ENCODE peak calls at places on chromosomes 3 and 15, in five cellular contexts. One of them, this sample, is unnamed. For H3K4me1, the result is how much of the 10 kb centered on the place peaks cover.

GRCh38 chr3:86104154-86104553 is 886.8 kb downstream of the VGLL3 start:
- DNase-seq in fibroblast of lung: no peak
- DNase-seq in stomach: no peak
- DNase-seq in CD8-positive, alpha-beta T cell: no peak
- DNase-seq in small intestine: no peak
- DNase-seq in this sample: no peak

GRCh38 chr15:63879211-63879610 is 45.5 kb upstream of the HERC1 start:
- DNase-seq in fibroblast of lung: no peak
- DNase-seq in stomach: no peak
- DNase-seq in CD8-positive, alpha-beta T cell: no peak
- DNase-seq in small intestine: no peak
- DNase-seq in this sample: no peak

GRCh38 chr3:178137206-178137605 is 399.0 kb upstream of the KCNMB2 start:
- DNase-seq in fibroblast of lung: no peak
- DNase-seq in stomach: no peak
- DNase-seq in CD8-positive, alpha-beta T cell: no peak
- DNase-seq in small intestine: no peak
- DNase-seq in this sample: no peak

GRCh38 chr3:8472549-8472948 is 29.1 kb upstream of the LMCD1 start:
- DNase-seq in fibroblast of lung: no peak
- DNase-seq in stomach: no peak
- DNase-seq in CD8-positive, alpha-beta T cell: no peak
- DNase-seq in small intestine: no peak
- DNase-seq in this sample: no peak

GRCh38 chr3:111582114-111582461 is 13.1 kb downstream of the ZBED2 start:
- DNase-seq in fibroblast of lung: peak
- DNase-seq in stomach: no peak
- DNase-seq in CD8-positive, alpha-beta T cell: no peak
- DNase-seq in small intestine: no peak
- DNase-seq in this sample: no peak

GRCh38 chr3:105364113-105364512 is 2.6 kb upstream of the ALCAM start:
- DNase-seq in fibroblast of lung: peak
- DNase-seq in stomach: no peak
- DNase-seq in CD8-positive, alpha-beta T cell: no peak
- DNase-seq in small intestine: no peak
- DNase-seq in this sample: no peak

GRCh38 chr3:186746008-186746407 is 28.8 kb downstream of the KNG1 start:
- DNase-seq in fibroblast of lung: peak
- DNase-seq in stomach: peak
- DNase-seq in CD8-positive, alpha-beta T cell: no peak
- DNase-seq in small intestine: peak
- DNase-seq in this sample: no peak

GRCh38 chr3:58358092-58358491 is 25.4 kb downstream of the PXK start:
- DNase-seq in fibroblast of lung: no peak
- DNase-seq in stomach: no peak
- DNase-seq in CD8-positive, alpha-beta T cell: no peak
- DNase-seq in small intestine: no peak
- DNase-seq in this sample: no peak

GRCh38 chr3:146019508-146019907 is 141.5 kb downstream of the PLOD2 start:
- DNase-seq in fibroblast of lung: no peak
- DNase-seq in stomach: no peak
- DNase-seq in CD8-positive, alpha-beta T cell: no peak
- DNase-seq in small intestine: no peak
- DNase-seq in this sample: no peak

GRCh38 chr3:59876533-59877062 is 826.8 kb upstream of the CFAP20DC start:
- DNase-seq in fibroblast of lung: no peak
- DNase-seq in stomach: no peak
- DNase-seq in CD8-positive, alpha-beta T cell: no peak
- DNase-seq in small intestine: no peak
- DNase-seq in this sample: no peak

GRCh38 chr3:133610031-133610430 is 36.5 kb downstream of the CDV3 start:
- DNase-seq in fibroblast of lung: peak
- DNase-seq in stomach: no peak
- DNase-seq in CD8-positive, alpha-beta T cell: no peak
- DNase-seq in small intestine: no peak
- DNase-seq in this sample: no peak

GRCh38 chr3:149016669-149017541 is 25.6 kb downstream of the GYG1 start:
- DNase-seq in fibroblast of lung: peak
- DNase-seq in stomach: no peak
- DNase-seq in CD8-positive, alpha-beta T cell: no peak
- DNase-seq in small intestine: no peak
- DNase-seq in this sample: no peak

GRCh38 chr15:101013151-101013550 is 94.0 kb downstream of the LRRK1 start:
- DNase-seq in fibroblast of lung: no peak
- DNase-seq in stomach: no peak
- DNase-seq in CD8-positive, alpha-beta T cell: no peak
- DNase-seq in small intestine: no peak
- DNase-seq in this sample: no peak

GRCh38 chr3:86175051-86175536 is 815.9 kb downstream of the VGLL3 start:
- DNase-seq in fibroblast of lung: peak
- DNase-seq in stomach: no peak
- DNase-seq in CD8-positive, alpha-beta T cell: no peak
- DNase-seq in small intestine: no peak
- DNase-seq in this sample: no peak

GRCh38 chr15:66821307-66821706 is 119.3 kb downstream of the SMAD6 start:
- DNase-seq in fibroblast of lung: no peak
- DNase-seq in stomach: no peak
- DNase-seq in CD8-positive, alpha-beta T cell: no peak
- DNase-seq in small intestine: no peak
- DNase-seq in this sample: no peak

GRCh38 chr3:60571511-60571910 is 679.7 kb downstream of the FHIT start:
- DNase-seq in fibroblast of lung: no peak
- DNase-seq in stomach: no peak
- DNase-seq in CD8-positive, alpha-beta T cell: no peak
- DNase-seq in small intestine: no peak
- DNase-seq in this sample: no peak

GRCh38 chr3:141368062-141368924 is at the start of gene ZBTB38:
- DNase-seq in fibroblast of lung: peak
- DNase-seq in stomach: peak
- DNase-seq in CD8-positive, alpha-beta T cell: no peak
- DNase-seq in small intestine: peak
- DNase-seq in this sample: no peak

GRCh38 chr15:94061041-94061440 is 170.3 kb upstream of the MCTP2 start:
- DNase-seq in fibroblast of lung: peak
- DNase-seq in stomach: no peak
- DNase-seq in CD8-positive, alpha-beta T cell: no peak
- DNase-seq in small intestine: no peak
- DNase-seq in this sample: no peak

GRCh38 chr3:62318752-62319569 is 54.4 kb downstream of the FEZF2 start:
- DNase-seq in fibroblast of lung: peak
- DNase-seq in stomach: peak
- DNase-seq in CD8-positive, alpha-beta T cell: peak
- DNase-seq in small intestine: peak
- DNase-seq in this sample: peak

GRCh38 chr3:43038010-43038409 is 58.9 kb downstream of the GASK1A start:
- DNase-seq in fibroblast of lung: no peak
- DNase-seq in stomach: no peak
- DNase-seq in CD8-positive, alpha-beta T cell: no peak
- DNase-seq in small intestine: no peak
- DNase-seq in this sample: no peak

GRCh38 chr3:97882975-97883598 is 61.3 kb downstream of the CRYBG3 start:
- DNase-seq in fibroblast of lung: peak
- DNase-seq in stomach: peak
- DNase-seq in CD8-positive, alpha-beta T cell: no peak
- DNase-seq in small intestine: peak
- DNase-seq in this sample: peak

GRCh38 chr15:46365612-46366011 is 730.8 kb downstream of the SQOR start:
- DNase-seq in fibroblast of lung: peak
- DNase-seq in stomach: no peak
- DNase-seq in CD8-positive, alpha-beta T cell: no peak
- DNase-seq in small intestine: no peak
- DNase-seq in this sample: no peak

GRCh38 chr3:164049836-164050235 is 1028.5 kb downstream of the SI start:
- DNase-seq in fibroblast of lung: no peak
- DNase-seq in stomach: no peak
- DNase-seq in CD8-positive, alpha-beta T cell: no peak
- DNase-seq in small intestine: no peak
- DNase-seq in this sample: no peak

GRCh38 chr3:45060165-45060897 is 34.2 kb downstream of the CLEC3B start:
- DNase-seq in fibroblast of lung: no peak
- DNase-seq in stomach: no peak
- DNase-seq in CD8-positive, alpha-beta T cell: no peak
- DNase-seq in small intestine: no peak
- DNase-seq in this sample: no peak

GRCh38 chr15:37981781-37982180 is 47.3 kb downstream of the TMCO5A start:
- DNase-seq in fibroblast of lung: peak
- DNase-seq in stomach: no peak
- DNase-seq in CD8-positive, alpha-beta T cell: no peak
- DNase-seq in small intestine: peak
- DNase-seq in this sample: no peak

GRCh38 chr3:153000325-153000724 is 161.7 kb upstream of the RAP2B start:
- DNase-seq in fibroblast of lung: no peak
- DNase-seq in stomach: no peak
- DNase-seq in CD8-positive, alpha-beta T cell: no peak
- DNase-seq in small intestine: peak
- DNase-seq in this sample: no peak

GRCh38 chr3:152998554-152998953 is 163.5 kb upstream of the RAP2B start:
- DNase-seq in fibroblast of lung: no peak
- DNase-seq in stomach: no peak
- DNase-seq in CD8-positive, alpha-beta T cell: no peak
- DNase-seq in small intestine: no peak
- DNase-seq in this sample: no peak

GRCh38 chr3:153001428-153001827 is 160.6 kb upstream of the RAP2B start:
- DNase-seq in fibroblast of lung: no peak
- DNase-seq in stomach: no peak
- DNase-seq in CD8-positive, alpha-beta T cell: no peak
- DNase-seq in small intestine: no peak
- DNase-seq in this sample: no peak

DNA sequence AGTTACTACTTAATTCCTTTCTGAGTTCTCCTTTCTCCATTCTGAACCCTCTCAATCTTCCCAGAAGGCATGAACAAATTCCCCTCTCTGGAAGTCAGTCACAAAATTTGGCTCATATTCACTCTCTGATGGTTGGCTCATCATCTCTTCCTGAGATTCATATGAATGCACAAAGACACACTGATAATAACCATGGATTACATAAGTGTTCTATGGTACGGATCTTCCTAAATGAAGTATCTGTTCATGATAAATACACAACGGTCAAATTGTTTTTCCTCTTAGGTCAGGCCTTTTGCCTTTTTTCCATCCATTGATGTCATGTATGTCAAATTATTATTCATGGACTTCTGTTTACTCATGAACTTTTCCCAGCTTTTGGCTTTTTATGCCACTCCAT is 162.6 kb downstream of the P2RY1 start:
- DNase-seq in fibroblast of lung: no peak
- DNase-seq in stomach: no peak
- DNase-seq in CD8-positive, alpha-beta T cell: no peak
- DNase-seq in small intestine: no peak
- DNase-seq in this sample: no peak
- H3K4me3 ChIP-seq in fibroblast of lung: no peak
- H3K4me3 ChIP-seq in stomach: no peak
- H3K4me3 ChIP-seq in CD8-positive, alpha-beta T cell: no peak
- H3K4me3 ChIP-seq in small intestine: no peak
- H3K4me3 ChIP-seq in this sample: no peak

GRCh38 chr3:124770341-124771082 is 40.3 kb downstream of the UMPS start:
- DNase-seq in fibroblast of lung: no peak
- DNase-seq in stomach: no peak
- DNase-seq in CD8-positive, alpha-beta T cell: no peak
- DNase-seq in small intestine: no peak
- DNase-seq in this sample: no peak
- H3K4me1 ChIP-seq in fibroblast of lung: under half
- H3K4me1 ChIP-seq in stomach: under half
- H3K4me1 ChIP-seq in CD8-positive, alpha-beta T cell: under half
- H3K4me1 ChIP-seq in small intestine: under half
- H3K4me1 ChIP-seq in this sample: under half

GRCh38 chr15:58701376-58701775 is 48.1 kb downstream of the ADAM10 start:
- DNase-seq in fibroblast of lung: no peak
- DNase-seq in stomach: no peak
- DNase-seq in CD8-positive, alpha-beta T cell: no peak
- DNase-seq in small intestine: no peak
- DNase-seq in this sample: no peak

GRCh38 chr15:58699769-58700168 is 49.7 kb downstream of the ADAM10 start:
- DNase-seq in fibroblast of lung: no peak
- DNase-seq in stomach: no peak
- DNase-seq in CD8-positive, alpha-beta T cell: no peak
- DNase-seq in small intestine: no peak
- DNase-seq in this sample: no peak

GRCh38 chr15:58697220-58697619 is 52.3 kb downstream of the ADAM10 start:
- DNase-seq in fibroblast of lung: no peak
- DNase-seq in stomach: no peak
- DNase-seq in CD8-positive, alpha-beta T cell: no peak
- DNase-seq in small intestine: no peak
- DNase-seq in this sample: no peak

GRCh38 chr15:58696740-58697139 is 52.8 kb downstream of the ADAM10 start:
- DNase-seq in fibroblast of lung: no peak
- DNase-seq in stomach: no peak
- DNase-seq in CD8-positive, alpha-beta T cell: no peak
- DNase-seq in small intestine: no peak
- DNase-seq in this sample: no peak

DNA sequence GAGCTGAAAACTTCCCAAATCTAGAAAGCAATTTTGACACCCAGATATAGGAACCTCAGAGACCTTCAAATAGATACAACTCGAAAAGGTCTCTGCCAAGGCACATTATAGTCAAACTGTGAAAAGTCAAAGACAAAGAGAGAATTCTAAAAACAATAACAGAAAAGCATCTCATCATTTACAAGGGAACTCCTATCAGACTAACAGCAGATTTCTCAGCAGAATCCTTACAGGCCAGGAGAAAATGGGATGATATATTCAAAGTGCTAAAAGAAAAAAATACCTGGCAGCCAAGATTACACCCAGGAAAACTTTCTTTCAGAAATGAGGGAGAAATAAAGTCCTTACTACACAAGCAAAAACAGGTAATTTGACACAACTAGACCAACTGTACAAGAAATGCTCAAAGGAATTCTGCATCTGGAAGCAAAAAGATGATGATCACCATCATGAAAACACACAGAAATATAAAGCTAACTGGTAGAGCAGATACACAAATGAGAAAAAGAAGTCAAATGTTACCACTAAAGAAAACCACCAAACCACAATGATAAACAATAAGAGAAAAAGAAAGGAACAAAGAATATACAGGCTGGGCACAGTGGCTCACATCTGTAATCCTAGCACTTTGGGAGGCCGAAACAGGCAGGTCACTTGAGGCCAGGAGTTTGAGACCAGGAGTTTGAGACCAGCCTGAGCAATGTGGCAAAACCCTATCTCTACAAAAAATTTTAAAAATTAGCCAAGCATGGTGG is 50.4 kb downstream of the ADAM10 start:
- DNase-seq in fibroblast of lung: peak
- DNase-seq in stomach: no peak
- DNase-seq in CD8-positive, alpha-beta T cell: no peak
- DNase-seq in small intestine: no peak
- DNase-seq in this sample: no peak
- H3K4me3 ChIP-seq in fibroblast of lung: no peak
- H3K4me3 ChIP-seq in stomach: no peak
- H3K4me3 ChIP-seq in CD8-positive, alpha-beta T cell: no peak
- H3K4me3 ChIP-seq in small intestine: no peak
- H3K4me3 ChIP-seq in this sample: no peak

DNA sequence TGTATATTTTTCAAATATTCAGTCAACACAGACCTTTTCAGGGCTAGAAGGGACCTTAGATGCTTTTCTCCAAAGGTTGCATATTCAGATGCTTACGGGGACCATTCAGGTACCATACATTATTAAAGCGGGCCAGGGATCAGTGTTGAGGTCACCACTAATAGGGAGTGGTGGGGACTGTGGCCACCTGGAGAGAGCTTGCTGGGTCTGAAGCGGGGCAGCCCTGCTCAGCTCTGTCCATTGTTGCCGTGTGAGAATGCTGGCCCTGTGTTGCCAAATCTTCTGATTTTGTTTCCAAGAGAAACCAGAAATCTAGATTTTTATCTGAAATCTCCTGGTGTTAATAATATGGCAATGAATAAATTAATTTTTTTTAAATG is 23.7 kb downstream of the ABHD2 start:
- DNase-seq in fibroblast of lung: no peak
- DNase-seq in stomach: no peak
- DNase-seq in CD8-positive, alpha-beta T cell: no peak
- DNase-seq in small intestine: no peak
- DNase-seq in this sample: no peak
- H3K4me1 ChIP-seq in fibroblast of lung: under half
- H3K4me1 ChIP-seq in stomach: half or more
- H3K4me1 ChIP-seq in CD8-positive, alpha-beta T cell: under half
- H3K4me1 ChIP-seq in small intestine: under half
- H3K4me1 ChIP-seq in this sample: under half

This sample was measured in CD8-positive, alpha-beta memory T cell.